ENCODE peak calls at places on chromosome 3, in seven cellular contexts. F is IMR-90, O is SK-N-SH, Z is A549, L is K562, Y is H1, Q is HepG2. C is an unnamed sample.

GRCh38 chr3:2847062-2847841 is 262.9 kb downstream of the IL5RA start:
- DNase-seq in Q (no peak), L (no peak), Z (no peak), F (no peak), Y (no peak), O (no peak), C (no peak)

GRCh38 chr3:71069797-71070196 is 513.7 kb downstream of the FOXP1 start:
- DNase-seq in Q (peak), O (peak), Y (peak), Z (peak), L (peak), F (no peak), C (no peak)

GRCh38 chr3:94614192-94614591 is 551.3 kb downstream of the NSUN3 start:
- DNase-seq in L (no peak), Q (no peak), Z (no peak), F (no peak), Y (no peak), O (no peak), C (no peak)

GRCh38 chr3:50251220-50251619 is 15.2 kb downstream of the GNAI2 start:
- DNase-seq in Q (no peak), Z (peak), Y (no peak), F (peak), L (peak), O (no peak), C (no peak)

GRCh38 chr3:113769551-113769950 is 22.7 kb downstream of the ATP6V1A start:
- DNase-seq in F (peak), Q (peak), L (peak), Z (peak), O (peak), Y (no peak), C (no peak)

GRCh38 chr3:175208316-175208715 is 349.2 kb downstream of the NAALADL2 start:
- DNase-seq in L (no peak), O (no peak), Q (no peak), F (peak), Y (no peak), Z (no peak), C (no peak)

GRCh38 chr3:36227982-36228381 is 152.3 kb upstream of the STAC start:
- DNase-seq in Q (no peak), Z (no peak), Y (no peak), F (no peak), L (no peak), O (no peak), C (no peak)

GRCh38 chr3:39383190-39383912 is at the start of gene SLC25A38:
- DNase-seq in Z (peak), Y (peak), L (peak), Q (peak), O (peak), F (peak), C (no peak)

GRCh38 chr3:20575153-20575552 is 389.1 kb upstream of the SGO1 start:
- DNase-seq in O (no peak), L (no peak), Y (no peak), Q (no peak), F (peak), Z (no peak), C (no peak)

GRCh38 chr3:97910931-97911351 is 61.3 kb downstream of the RIOX2 start:
- DNase-seq in O (no peak), Q (no peak), Z (no peak), L (peak), F (no peak), Y (no peak), C (peak)

GRCh38 chr3:98240133-98240532 is 23.9 kb upstream of the OR5H6 start:
- DNase-seq in Z (no peak), L (no peak), F (no peak), Y (no peak), O (no peak), Q (no peak), C (no peak)

GRCh38 chr3:468172-468571 is 271.6 kb downstream of the CHL1 start:
- DNase-seq in O (no peak), Z (peak), L (peak), F (no peak), Q (no peak), Y (no peak), C (no peak)

GRCh38 chr3:151197981-151198767 is 4.8 kb downstream of the GPR171 start:
- DNase-seq in Y (no peak), Q (peak), L (no peak), F (peak), O (no peak), Z (no peak), C (no peak)

GRCh38 chr3:48065035-48065434 is 48.8 kb upstream of the MAP4 start:
- DNase-seq in F (peak), L (no peak), Q (no peak), Z (no peak), O (no peak), Y (no peak), C (no peak)

GRCh38 chr3:87771338-87772059 is 287.3 kb downstream of the CGGBP1 start:
- DNase-seq in F (peak), Y (peak), O (peak), Z (peak), L (peak), Q (peak), C (peak)

GRCh38 chr3:37509069-37509468 is 334.7 kb upstream of the LRRFIP2 start:
- DNase-seq in Y (no peak), Z (no peak), Q (no peak), O (no peak), L (no peak), F (no peak), C (no peak)

GRCh38 chr3:194075802-194076460 is 60.0 kb upstream of the HES1 start:
- DNase-seq in O (no peak), L (no peak), Y (no peak), Z (peak), Q (peak), F (no peak), C (no peak)

GRCh38 chr3:149507491-149508324 is 33.2 kb downstream of the TM4SF4 start:
- DNase-seq in Y (no peak), O (no peak), Z (no peak), L (no peak), Q (no peak), F (no peak), C (peak)

GRCh38 chr3:152428577-152428976 is 159.8 kb downstream of the MBNL1 start:
- DNase-seq in F (no peak), Q (no peak), Y (no peak), L (no peak), O (no peak), Z (no peak), C (no peak)
- TF ChIP-seq RFX5 in F (no peak), Q (no peak), Y (no peak), L (no peak), O (no peak), Z (no peak), C (no peak)

DNA sequence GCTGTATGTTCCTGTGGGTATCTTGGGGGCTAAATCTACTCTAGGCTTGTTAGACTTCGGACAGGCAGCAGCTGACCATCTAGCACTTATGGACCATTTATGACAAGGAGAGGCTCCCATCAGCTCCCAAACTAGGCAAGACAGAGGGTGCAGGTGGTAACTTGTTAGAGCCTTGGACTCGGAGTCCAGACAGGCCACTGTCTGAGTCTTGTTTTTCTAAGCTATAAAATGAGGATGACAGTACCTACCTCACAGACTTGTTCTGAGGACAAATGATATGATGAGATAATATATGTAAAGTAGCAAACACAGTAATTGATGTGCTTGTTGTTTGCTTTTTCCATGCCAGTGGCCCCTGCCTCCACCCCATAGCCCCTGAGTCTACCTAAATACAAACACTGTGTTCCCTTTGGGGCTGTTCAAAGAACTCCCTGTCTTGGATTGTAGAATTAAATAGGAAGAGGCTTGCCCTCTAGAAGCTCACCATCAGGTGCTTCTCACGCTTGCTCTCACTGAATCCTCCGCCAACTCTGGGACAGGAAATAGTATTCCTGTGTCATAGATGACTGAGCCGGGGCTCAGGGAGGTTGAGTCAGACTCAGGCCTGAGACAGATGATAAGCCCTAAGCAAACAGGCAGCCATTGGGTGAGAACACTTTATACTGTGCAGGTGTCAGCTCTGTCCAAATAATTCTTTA is 58.7 kb downstream of the EPHB3 start:
- DNase-seq in Z (peak), L (no peak), F (peak), O (no peak), Y (no peak), Q (no peak), C (no peak)
- TF ChIP-seq RFX5 in Z (no peak), L (no peak), F (no peak), O (no peak), Y (no peak), Q (no peak), C (no peak)

DNA sequence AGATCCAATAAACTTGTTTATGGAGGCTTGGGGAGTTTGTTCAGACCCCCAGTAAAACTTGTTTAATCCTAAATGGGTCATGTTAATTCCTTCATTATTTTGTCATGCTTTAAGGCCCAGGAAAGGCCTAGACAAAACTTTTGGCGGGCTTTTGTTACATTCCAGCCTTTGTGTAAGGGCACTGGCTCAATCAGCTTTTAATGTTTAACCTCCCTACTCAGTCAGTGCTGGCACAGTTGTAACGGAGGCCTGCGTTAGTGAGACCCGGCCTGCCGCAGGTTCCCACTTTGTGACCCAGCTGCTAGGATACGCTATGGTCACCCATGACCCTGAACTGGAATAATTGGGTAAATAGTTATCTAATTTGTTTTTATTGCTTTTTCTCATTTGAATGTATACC is 59.2 kb downstream of the OXSM start:
- DNase-seq in L (no peak), O (no peak), Q (peak), Y (no peak), F (no peak), Z (no peak), C (no peak)
- TF ChIP-seq RFX5 in L (no peak), O (no peak), Q (no peak), Y (no peak), F (no peak), Z (no peak), C (no peak)

GRCh38 chr3:86254480-86254879 is 736.5 kb downstream of the VGLL3 start:
- DNase-seq in F (no peak), O (no peak), Q (no peak), L (no peak), Z (no peak), Y (no peak), C (no peak)
- TF ChIP-seq RFX5 in F (no peak), O (no peak), Q (no peak), L (no peak), Z (no peak), Y (no peak), C (no peak)

DNA sequence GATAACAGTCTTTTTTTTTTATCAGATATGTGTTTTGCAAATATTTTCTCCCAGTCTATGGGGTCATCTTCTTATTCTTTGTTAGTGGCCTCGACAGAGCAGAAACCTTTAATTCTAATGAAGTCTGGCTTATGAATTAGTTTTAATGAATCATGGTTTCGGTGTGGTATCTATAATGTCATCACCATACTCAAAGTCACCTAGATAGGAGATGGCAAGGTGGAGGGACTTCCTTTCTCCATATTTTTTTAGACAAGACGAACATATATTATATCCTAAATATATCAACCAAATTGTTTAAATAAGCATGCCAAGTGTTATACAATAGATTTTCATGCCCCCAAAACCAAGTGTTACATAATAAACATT is 60.4 kb downstream of the CD200 start:
- DNase-seq in Z (no peak), L (no peak), O (no peak), Q (no peak), F (no peak), Y (no peak), C (no peak)
- TF ChIP-seq RFX5 in Z (no peak), L (no peak), O (no peak), Q (no peak), F (no peak), Y (no peak), C (no peak)

DNA sequence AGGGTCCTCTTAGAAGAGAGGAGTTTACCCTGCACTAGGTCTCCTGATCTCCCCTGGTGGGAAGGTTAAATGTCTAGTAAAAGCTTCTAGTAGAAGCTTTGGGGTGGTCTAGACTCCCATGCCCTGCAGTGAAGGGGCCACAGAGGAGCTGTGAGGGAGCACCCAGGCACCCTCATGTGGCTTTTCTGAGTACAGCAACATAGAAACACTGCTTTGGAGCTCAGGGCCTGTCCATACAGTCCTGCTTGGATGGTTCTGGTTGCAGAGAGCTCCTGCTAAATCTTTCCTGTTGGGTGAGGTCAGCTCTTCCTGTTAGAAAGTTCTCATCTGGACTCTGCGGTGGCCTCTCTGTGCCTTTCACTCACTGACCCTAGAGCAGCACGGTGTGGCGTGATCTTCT is 47.8 kb downstream of the GPD1L start:
- DNase-seq in Z (peak), F (no peak), Q (peak), L (no peak), Y (no peak), O (no peak), C (no peak)
- TF ChIP-seq RFX5 in Z (no peak), F (no peak), Q (no peak), L (no peak), Y (no peak), O (no peak), C (no peak)

DNA sequence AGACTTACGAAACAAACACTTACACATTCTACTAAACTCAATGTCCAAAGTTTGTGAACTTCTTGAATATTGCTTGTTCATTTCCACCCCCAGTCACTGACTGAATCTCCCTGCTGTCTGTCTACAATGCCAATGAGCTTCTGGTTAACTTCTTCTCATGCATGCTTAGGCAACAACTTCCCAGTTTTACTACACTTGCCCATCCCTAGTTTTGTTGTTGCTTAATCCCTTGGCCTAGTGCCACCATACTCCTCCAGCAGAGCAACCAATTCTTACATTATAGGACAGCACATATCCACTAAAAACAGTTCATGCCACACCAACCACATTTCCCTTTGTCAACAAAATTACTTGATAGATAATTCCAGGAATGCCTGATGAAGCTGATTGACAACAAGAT is 40.9 kb upstream of the CCR2 start:
- DNase-seq in Z (no peak), Q (no peak), O (no peak), Y (no peak), L (no peak), F (no peak), C (no peak)
- TF ChIP-seq RFX5 in Z (no peak), Q (no peak), O (no peak), Y (no peak), L (no peak), F (no peak), C (no peak)

DNA sequence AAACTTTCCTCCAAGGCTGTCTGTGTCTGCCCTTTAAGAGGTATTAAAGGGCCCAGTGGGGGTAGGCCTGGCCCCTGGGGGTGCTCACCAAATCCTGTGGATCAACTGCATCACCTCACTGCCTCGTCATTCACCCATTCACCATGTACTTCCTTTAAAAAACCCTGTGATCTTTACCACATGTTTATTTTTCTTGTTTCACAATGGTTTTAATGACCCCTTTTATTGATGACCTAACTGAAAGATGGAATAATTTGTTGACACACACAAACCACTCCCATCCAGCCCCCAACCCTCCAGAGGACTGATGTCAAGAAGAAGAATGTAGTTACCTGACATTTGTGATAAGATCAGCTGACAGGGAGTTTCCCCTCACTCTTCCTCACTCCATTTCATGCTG is 40.8 kb downstream of the KCNAB1 start:
- DNase-seq in F (peak), Z (no peak), L (no peak), O (no peak), Y (no peak), Q (no peak), C (no peak)
- TF ChIP-seq RFX5 in F (no peak), Z (no peak), L (no peak), O (no peak), Y (no peak), Q (no peak), C (no peak)